ENCODE peak calls at places on chromosomes 2 and 18, in six cellular contexts. S is stimulated activated CD4-positive, alpha-beta T cell treated with anti-CD3 and anti-CD28 coated beads, Interleukin-4, amount 100 ng/mL, for 48 hours; I is NCI-H526; F is suprapubic skin; U is T47D; G is GM12878. C is an unnamed sample.

GRCh38 chr2:239298126-239298804 is 102.6 kb downstream of the HDAC4 start:
- DNase-seq in S (peak), I (peak), F (peak), U (no peak), G (no peak), C (no peak)

GRCh38 chr2:216426166-216426777 is 14.0 kb downstream of the SMARCAL1 start:
- DNase-seq in S (no peak), I (no peak), F (no peak), U (no peak), G (no peak), C (no peak)

GRCh38 chr2:180644709-180645108 is 335.7 kb upstream of the UBE2E3 start:
- DNase-seq in S (no peak), I (no peak), F (no peak), U (no peak), G (no peak), C (no peak)

GRCh38 chr18:74499633-74500032 is 3.5 kb downstream of the CNDP2 start:
- DNase-seq in S (peak), I (no peak), F (peak), U (peak), G (peak), C (no peak)

GRCh38 chr2:220077488-220077887 is 450.1 kb downstream of the SLC4A3 start:
- DNase-seq in S (no peak), I (no peak), F (no peak), U (no peak), G (no peak), C (no peak)

GRCh38 chr2:190684941-190685340 is 36.1 kb downstream of the NAB1 start:
- DNase-seq in S (no peak), I (no peak), F (no peak), U (no peak), G (no peak), C (no peak)

GRCh38 chr2:193240752-193241151 is 1046.0 kb upstream of the TMEFF2 start:
- DNase-seq in S (no peak), I (peak), F (no peak), U (peak), G (no peak), C (peak)

GRCh38 chr2:190882831-190883582 is 2.4 kb downstream of the GLS start:
- DNase-seq in S (no peak), I (no peak), F (no peak), U (no peak), G (no peak), C (no peak)

GRCh38 chr18:39773656-39774055 is 2181.4 kb upstream of the PIK3C3 start:
- DNase-seq in S (no peak), I (no peak), F (no peak), U (no peak), G (no peak), C (no peak)

GRCh38 chr2:168064011-168064998 is 183.1 kb downstream of the STK39 start:
- DNase-seq in S (no peak), I (no peak), F (no peak), U (no peak), G (no peak), C (no peak)

GRCh38 chr2:96685592-96686459 is 43.3 kb downstream of the FER1L5 start:
- DNase-seq in S (no peak), I (peak), F (no peak), U (no peak), G (no peak), C (no peak)

GRCh38 chr2:81650048-81650971 is 1345.8 kb upstream of the LRRTM1 start:
- DNase-seq in S (no peak), I (peak), F (no peak), U (no peak), G (no peak), C (no peak)

GRCh38 chr18:31041346-31042067 is 1.0 kb downstream of the DSC3 start:
- DNase-seq in S (no peak), I (peak), F (no peak), U (no peak), G (no peak), C (no peak)

GRCh38 chr2:28610583-28611201 is 114.8 kb downstream of the PLB1 start:
- DNase-seq in S (no peak), I (no peak), F (no peak), U (no peak), G (no peak), C (no peak)

GRCh38 chr2:128631698-128632490 is 313.2 kb upstream of the HS6ST1 start:
- DNase-seq in S (no peak), I (no peak), F (peak), U (no peak), G (no peak), C (peak)

GRCh38 chr2:218882866-218883366 is 2.3 kb downstream of the WNT10A start:
- DNase-seq in S (no peak), I (no peak), F (no peak), U (no peak), G (no peak), C (no peak)

GRCh38 chr2:126307740-126308139 is 348.2 kb upstream of the GYPC start:
- DNase-seq in S (no peak), I (no peak), F (no peak), U (no peak), G (no peak), C (no peak)

GRCh38 chr2:46775722-46776121 is 139.9 kb downstream of the MCFD2 start:
- DNase-seq in S (no peak), I (no peak), F (no peak), U (no peak), G (no peak), C (no peak)

GRCh38 chr2:100013892-100014677 is 128.3 kb downstream of the AFF3 start:
- DNase-seq in S (no peak), I (no peak), F (no peak), U (no peak), G (no peak), C (no peak)

GRCh38 chr2:207503234-207503633 is 26.5 kb upstream of the CREB1 start:
- DNase-seq in S (no peak), I (no peak), F (no peak), U (no peak), G (no peak), C (no peak)

GRCh38 chr2:130756041-130756720 is 841 bp downstream of the AMER3 start:
- DNase-seq in S (peak), I (peak), F (no peak), U (peak), G (no peak), C (no peak)

GRCh38 chr18:63440219-63440618 is 17.9 kb upstream of the VPS4B start:
- DNase-seq in S (no peak), I (no peak), F (no peak), U (no peak), G (no peak), C (no peak)

GRCh38 chr2:218648473-218649100 is 10.8 kb downstream of the ZNF142 start:
- DNase-seq in S (no peak), I (peak), F (no peak), U (peak), G (no peak), C (peak)

GRCh38 chr2:226123307-226123706 is 676.3 kb downstream of the IRS1 start:
- DNase-seq in S (no peak), I (no peak), F (no peak), U (no peak), G (no peak), C (no peak)

GRCh38 chr2:159706385-159706980 is 5.8 kb upstream of the MARCHF7 start:
- DNase-seq in S (no peak), I (no peak), F (no peak), U (no peak), G (no peak), C (peak)

GRCh38 chr2:237964578-237965404 is 2.0 kb upstream of the UBE2F start:
- DNase-seq in S (no peak), I (no peak), F (no peak), U (no peak), G (no peak), C (no peak)

GRCh38 chr2:29024882-29025430 is 43.9 kb downstream of the TOGARAM2 start:
- DNase-seq in S (no peak), I (no peak), F (no peak), U (no peak), G (no peak), C (no peak)

GRCh38 chr2:23286765-23287155 is 98.2 kb upstream of the KLHL29 start:
- DNase-seq in S (no peak), I (no peak), F (no peak), U (no peak), G (no peak), C (no peak)

GRCh38 chr18:36829362-36830140 is 624 bp downstream of the KIAA1328 start:
- DNase-seq in S (no peak), I (peak), F (no peak), U (peak), G (no peak), C (no peak)

GRCh38 chr2:109422071-109422757 is 191.6 kb downstream of the SEPTIN10 start:
- DNase-seq in S (no peak), I (no peak), F (no peak), U (no peak), G (no peak), C (no peak)

GRCh38 chr2:96164459-96165184 is 19.4 kb upstream of the DUSP2 start:
- DNase-seq in S (no peak), I (no peak), F (no peak), U (no peak), G (peak), C (no peak)